ENCODE peak calls at places on chromosomes 1 and 21, in eight cellular contexts. X is left ventricle myocardium inferior, D is brain microvascular endothelial cell, M is dorsolateral prefrontal cortex, T is lower lobe of right lung, C is heart right ventricle, N is uterus, P is thoracic aorta. W is an unnamed sample.

GRCh38 chr1:161071886-161072371 is 2.2 kb upstream of the ARHGAP30 start:
- DNase-seq in X (peak; percentile 62), D (peak; percentile 32), M (no peak), T (peak; percentile 86), C (peak; percentile 38), N (no peak), P (no peak), W (peak; percentile 29)

GRCh38 chr1:31765041-31765467 is 914 bp upstream of the ADGRB2 start:
- DNase-seq in X (no peak), D (no peak), M (peak; percentile 62), T (no peak), C (no peak), N (no peak), P (no peak), W (no peak)

GRCh38 chr1:48853006-48853405 is 76.3 kb upstream of the BEND5 start:
- DNase-seq in X (no peak), D (peak; percentile 34), M (no peak), T (no peak), C (no peak), N (no peak), P (no peak), W (no peak)

GRCh38 chr1:19423130-19423529 is 62.2 kb downstream of the CAPZB start:
- DNase-seq in X (no peak), D (no peak), M (no peak), T (no peak), C (no peak), N (no peak), P (no peak), W (no peak)

GRCh38 chr1:59685666-59686065 is 129.1 kb upstream of the HOOK1 start:
- DNase-seq in X (no peak), D (no peak), M (no peak), T (no peak), C (no peak), N (no peak), P (no peak), W (no peak)

GRCh38 chr1:86522230-86522629 is 24.6 kb upstream of the CLCA4 start:
- DNase-seq in X (no peak), D (no peak), M (no peak), T (no peak), C (no peak), N (no peak), P (no peak), W (no peak)

GRCh38 chr1:39407889-39408640 is 83.4 kb upstream of the BMP8A start:
- DNase-seq in X (no peak), D (no peak), M (no peak), T (no peak), C (no peak), N (peak; percentile 29), P (no peak), W (no peak)

GRCh38 chr1:15997637-15998280 is 6.3 kb upstream of the SRARP start:
- DNase-seq in X (no peak), D (no peak), M (no peak), T (no peak), C (no peak), N (no peak), P (no peak), W (no peak)

GRCh38 chr1:227778401-227778947 is 37.0 kb upstream of the PRSS38 start:
- DNase-seq in X (no peak), D (no peak), M (peak; percentile 22), T (no peak), C (no peak), N (peak; percentile 14), P (no peak), W (no peak)

GRCh38 chr21:42524341-42525227 is 10.9 kb downstream of the SLC37A1 start:
- DNase-seq in X (peak; percentile 61), D (peak; percentile 15), M (no peak), T (peak; percentile 93), C (peak; percentile 59), N (peak; percentile 55), P (peak; percentile 41), W (no peak)

GRCh38 chr21:25908495-25908894 is 173.7 kb downstream of the GABPA start:
- DNase-seq in X (no peak), D (no peak), M (no peak), T (no peak), C (no peak), N (no peak), P (no peak), W (no peak)

GRCh38 chr1:23524716-23525401 is 6.2 kb downstream of the E2F2 start:
- DNase-seq in X (no peak), D (no peak), M (no peak), T (no peak), C (no peak), N (no peak), P (no peak), W (peak; percentile 25)

GRCh38 chr1:13706058-13706457 is 6.1 kb downstream of the PRDM2 start:
- DNase-seq in X (no peak), D (no peak), M (no peak), T (no peak), C (no peak), N (no peak), P (no peak), W (no peak)

GRCh38 chr1:59900640-59901039 is 25.9 kb downstream of the CYP2J2 start:
- DNase-seq in X (no peak), D (no peak), M (no peak), T (no peak), C (no peak), N (no peak), P (no peak), W (no peak)

GRCh38 chr1:178551940-178552339 is 39.0 kb downstream of the TEX35 start:
- DNase-seq in X (no peak), D (no peak), M (no peak), T (no peak), C (no peak), N (no peak), P (no peak), W (no peak)

GRCh38 chr1:42927920-42928505 is 30.7 kb downstream of the SLC2A1 start:
- DNase-seq in X (no peak), D (no peak), M (no peak), T (no peak), C (no peak), N (no peak), P (no peak), W (no peak)

GRCh38 chr1:44111861-44112260 is 6.8 kb upstream of the KLF17 start:
- DNase-seq in X (no peak), D (no peak), M (no peak), T (no peak), C (no peak), N (no peak), P (no peak), W (no peak)

GRCh38 chr1:9388628-9389184 is 96.0 kb downstream of the SPSB1 start:
- DNase-seq in X (no peak), D (no peak), M (no peak), T (no peak), C (no peak), N (no peak), P (no peak), W (no peak)

GRCh38 chr1:198986041-198986440 is 347.2 kb downstream of the PTPRC start:
- DNase-seq in X (no peak), D (no peak), M (no peak), T (no peak), C (no peak), N (no peak), P (no peak), W (no peak)

DNA sequence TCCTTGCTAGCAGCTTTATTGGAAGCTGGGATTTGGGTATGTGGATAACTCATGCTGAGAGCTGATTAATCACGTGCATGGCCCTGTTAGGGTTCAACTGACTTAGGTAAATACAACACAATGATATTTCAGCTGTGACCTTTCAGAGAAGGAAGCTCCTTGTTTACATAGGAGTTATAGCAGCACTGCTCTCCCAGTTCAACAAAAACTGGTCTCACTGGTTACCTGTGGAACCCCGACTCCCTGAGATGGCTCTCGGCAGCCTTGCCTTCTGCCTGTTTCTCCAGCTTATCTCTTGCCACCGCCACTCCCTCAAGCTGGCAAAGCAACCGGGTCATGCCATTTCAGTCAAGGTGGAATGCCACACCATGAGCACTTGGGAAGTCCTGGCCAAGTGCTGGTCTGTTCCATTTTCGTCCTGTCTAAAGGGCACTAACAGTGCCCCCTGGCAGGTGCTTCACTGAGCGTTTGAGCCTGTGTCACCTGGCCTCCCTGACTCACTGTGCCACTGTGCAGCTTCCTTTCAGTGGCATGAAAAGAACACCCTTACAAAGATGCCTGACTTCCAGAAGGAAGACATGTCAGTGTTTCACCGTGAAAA is 31.6 kb downstream of the DOP1B start:
- DNase-seq in X (peak; percentile 65), D (no peak), M (no peak), T (peak; percentile 60), C (peak; percentile 68), N (no peak), P (no peak), W (no peak)
- TF ChIP-seq CTCF in X (no peak), D (no peak), M (no peak), T (no peak), C (no peak), N (no peak), P (no peak), W (no peak)

GRCh38 chr1:154869351-154870116 is 547 bp downstream of the KCNN3 start:
- DNase-seq in X (peak; percentile 68), D (peak; percentile 42), M (no peak), T (peak; percentile 60), C (peak; percentile 87), N (peak; percentile 77), P (peak; percentile 58), W (no peak)
- H3K27me3 ChIP-seq in X (no peaks in the 10 kb centered on the region), D (no peaks in the 10 kb centered on the region), M (no peaks in the 10 kb centered on the region), T (peaks cover 4% of the 10 kb centered on the region), C (no peaks in the 10 kb centered on the region), N (no peaks in the 10 kb centered on the region), P (no peaks in the 10 kb centered on the region), W (peaks cover 43% of the 10 kb centered on the region)

GRCh38 chr1:81472387-81472786 is 328.3 kb upstream of the ADGRL2 start:
- DNase-seq in X (no peak), D (no peak), M (no peak), T (no peak), C (no peak), N (no peak), P (no peak), W (no peak)

GRCh38 chr1:81477704-81478103 is 323.0 kb upstream of the ADGRL2 start:
- DNase-seq in X (no peak), D (peak; percentile 24), M (no peak), T (no peak), C (no peak), N (no peak), P (no peak), W (no peak)

GRCh38 chr1:81478217-81478616 is 322.5 kb upstream of the ADGRL2 start:
- DNase-seq in X (peak; percentile 64), D (no peak), M (peak; percentile 45), T (no peak), C (peak; percentile 67), N (no peak), P (no peak), W (no peak)
- TF ChIP-seq CTCF in X (no peak), D (no peak), M (no peak), T (no peak), C (no peak), N (no peak), P (no peak), W (no peak)

DNA sequence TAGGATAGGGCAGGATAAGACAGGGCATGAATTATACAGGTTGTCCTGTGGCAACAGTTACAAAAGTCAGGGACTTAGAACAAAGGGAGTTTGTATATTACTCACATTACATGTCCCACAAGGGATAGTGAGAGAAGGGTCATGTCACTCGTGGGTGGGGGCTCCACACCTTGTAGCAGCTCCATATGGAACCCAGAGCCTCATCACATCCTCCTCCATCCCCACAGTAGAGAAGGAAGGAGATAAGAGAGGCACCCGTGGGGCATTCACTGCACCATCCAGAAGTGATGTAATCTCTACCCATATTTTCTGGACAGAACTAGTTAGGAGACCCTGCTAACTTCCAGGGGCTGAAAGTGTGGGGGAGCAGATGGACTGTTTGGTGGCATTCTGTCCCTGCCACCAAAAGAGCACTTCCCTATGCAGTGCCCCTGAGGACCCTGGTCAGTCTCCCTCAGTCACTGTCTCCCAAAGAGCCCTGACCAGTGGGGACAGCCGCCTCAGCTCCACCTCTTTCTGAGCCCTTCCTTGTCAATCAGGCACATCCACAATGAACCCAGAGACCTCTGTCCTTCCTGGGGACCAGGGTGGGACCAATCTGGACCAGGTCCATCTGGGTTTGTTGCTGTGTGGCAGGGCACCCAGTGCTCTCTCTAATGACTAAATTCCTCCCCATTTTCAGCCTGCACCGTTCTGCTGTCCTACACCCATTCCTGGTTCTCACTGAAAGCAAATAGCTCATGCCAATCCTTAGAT is 154.8 kb upstream of the ETV3 start:
- DNase-seq in X (no peak), D (no peak), M (no peak), T (no peak), C (no peak), N (no peak), P (no peak), W (no peak)
- H3K27me3 ChIP-seq in X (peaks cover 39% of the 10 kb centered on the region), D (no peaks in the 10 kb centered on the region), M (no peaks in the 10 kb centered on the region), T (no peaks in the 10 kb centered on the region), C (peaks cover 13% of the 10 kb centered on the region), N (no peaks in the 10 kb centered on the region), P (no peaks in the 10 kb centered on the region), W (peaks cover 16% of the 10 kb centered on the region)

W was measured in CD4-positive, alpha-beta T cell.